ENCODE peak calls at places on chromosomes 16 and 17, in five cellular contexts. P is IMR-90, E is H9, O is mesendoderm, D is H1. A is an unnamed sample.

GRCh38 chr16:11553371-11553770 is 33.3 kb downstream of the LITAF start:
- DNase-seq in O (no peak), E (no peak), P (no peak), D (no peak), A (no peak)

GRCh38 chr16:68732068-68732680 is 4.9 kb upstream of the CDH1 start:
- DNase-seq in P (no peak), E (peak), O (peak), D (no peak), A (no peak)

GRCh38 chr16:3134338-3135119 is at the start of gene ZNF213:
- DNase-seq in D (peak), P (peak), O (peak), E (peak), A (peak)

GRCh38 chr17:51908841-51909537 is 249.5 kb downstream of the CA10 start:
- DNase-seq in P (no peak), D (no peak), O (no peak), E (no peak), A (no peak)

GRCh38 chr16:10728488-10728887 is 15.2 kb upstream of the NUBP1 start:
- DNase-seq in P (no peak), D (no peak), O (no peak), E (no peak), A (no peak)

GRCh38 chr16:56983211-56983751 is 6.1 kb upstream of the NLRC5 start:
- DNase-seq in D (no peak), O (no peak), E (no peak), P (no peak), A (no peak)

GRCh38 chr16:58028541-58029070 is 3.1 kb downstream of the MMP15 start:
- DNase-seq in E (peak), O (peak), P (no peak), D (no peak), A (no peak)

GRCh38 chr17:33686171-33686570 is 393.1 kb upstream of the ASIC2 start:
- DNase-seq in O (peak), D (peak), E (peak), P (no peak), A (no peak)

GRCh38 chr17:75754378-75755204 is 10.4 kb downstream of the GALK1 start:
- DNase-seq in E (no peak), D (no peak), O (no peak), P (no peak), A (no peak)

GRCh38 chr16:11399261-11399831 is 54.1 kb downstream of the RMI2 start:
- DNase-seq in P (no peak), O (no peak), E (no peak), D (no peak), A (no peak)

GRCh38 chr16:2896480-2897010 is 13.5 kb downstream of the FLYWCH2 start:
- DNase-seq in P (no peak), E (no peak), D (no peak), O (no peak), A (no peak)

GRCh38 chr16:82630219-82630618 is 3.5 kb downstream of the CDH13 start:
- DNase-seq in D (no peak), O (no peak), P (peak), E (no peak), A (no peak)

GRCh38 chr16:11191665-11192064 is 64.3 kb downstream of the SOCS1 start:
- DNase-seq in D (no peak), O (no peak), E (no peak), P (no peak), A (no peak)

DNA sequence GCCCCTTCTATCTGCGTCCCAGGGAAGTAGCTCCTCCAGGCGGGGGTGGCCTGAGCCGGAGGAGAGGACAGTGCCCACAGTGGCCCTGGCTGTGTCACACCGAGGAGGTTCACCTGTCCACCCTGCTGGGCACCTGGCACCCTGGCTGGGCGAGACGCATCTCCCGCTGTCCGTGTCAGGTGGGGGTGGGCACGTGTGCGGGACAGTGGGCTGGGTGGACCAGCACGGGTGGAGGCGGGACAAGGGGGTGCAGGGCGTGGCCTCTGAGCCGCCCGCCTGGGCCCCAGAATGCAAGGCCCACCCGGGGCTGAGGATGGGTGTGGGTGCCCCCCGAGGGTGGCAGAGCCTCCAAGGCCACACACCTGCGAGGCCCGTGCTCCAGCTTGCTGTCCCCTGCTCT is 33.7 kb downstream of the BAHCC1 start:
- DNase-seq in D (no peak), O (no peak), P (no peak), E (no peak), A (no peak)
- H4K8ac ChIP-seq in D (peak), O (no peak), P (no peak), E (no peak), A (no peak)

GRCh38 chr17:44123356-44124117 is at the start of gene HDAC5:
- DNase-seq in E (peak), O (peak), P (peak), D (peak), A (peak)
- H2BK5ac ChIP-seq in E (no peak), O (peak), P (peak), D (peak), A (peak)

GRCh38 chr16:1076801-1077576 is 4.4 kb downstream of the SSTR5 start:
- DNase-seq in D (no peak), O (no peak), E (no peak), P (no peak), A (no peak)
- H4K8ac ChIP-seq in D (no peak), O (no peak), E (no peak), P (no peak), A (no peak)

GRCh38 chr17:59377410-59377809 is 46.0 kb downstream of the YPEL2 start:
- DNase-seq in E (no peak), D (no peak), P (peak), O (no peak), A (no peak)

GRCh38 chr17:59380474-59380873 is 49.0 kb downstream of the YPEL2 start:
- DNase-seq in O (no peak), E (no peak), D (no peak), P (no peak), A (no peak)

GRCh38 chr17:59381716-59382570 is 50.5 kb downstream of the YPEL2 start:
- DNase-seq in O (no peak), P (no peak), E (no peak), D (no peak), A (no peak)

GRCh38 chr17:59375858-59376257 is 44.4 kb downstream of the YPEL2 start:
- DNase-seq in D (no peak), E (no peak), P (no peak), O (no peak), A (no peak)

GRCh38 chr17:59378621-59379194 is 47.3 kb downstream of the YPEL2 start:
- DNase-seq in E (no peak), D (no peak), P (peak), O (peak), A (no peak)
- H2BK5ac ChIP-seq in E (no peak), D (no peak), P (no peak), O (no peak), A (no peak)

GRCh38 chr17:16920628-16921020 is 51.3 kb downstream of the TNFRSF13B start:
- DNase-seq in O (no peak), D (no peak), E (no peak), P (no peak), A (no peak)
- H4K8ac ChIP-seq in O (no peak), D (peak), E (no peak), P (no peak), A (no peak)

GRCh38 chr16:70380919-70381603 is 34.4 kb downstream of the DDX19A start:
- DNase-seq in D (peak), O (peak), E (peak), P (peak), A (peak)
- H2BK5ac ChIP-seq in D (peak), O (peak), E (no peak), P (peak), A (peak)

DNA sequence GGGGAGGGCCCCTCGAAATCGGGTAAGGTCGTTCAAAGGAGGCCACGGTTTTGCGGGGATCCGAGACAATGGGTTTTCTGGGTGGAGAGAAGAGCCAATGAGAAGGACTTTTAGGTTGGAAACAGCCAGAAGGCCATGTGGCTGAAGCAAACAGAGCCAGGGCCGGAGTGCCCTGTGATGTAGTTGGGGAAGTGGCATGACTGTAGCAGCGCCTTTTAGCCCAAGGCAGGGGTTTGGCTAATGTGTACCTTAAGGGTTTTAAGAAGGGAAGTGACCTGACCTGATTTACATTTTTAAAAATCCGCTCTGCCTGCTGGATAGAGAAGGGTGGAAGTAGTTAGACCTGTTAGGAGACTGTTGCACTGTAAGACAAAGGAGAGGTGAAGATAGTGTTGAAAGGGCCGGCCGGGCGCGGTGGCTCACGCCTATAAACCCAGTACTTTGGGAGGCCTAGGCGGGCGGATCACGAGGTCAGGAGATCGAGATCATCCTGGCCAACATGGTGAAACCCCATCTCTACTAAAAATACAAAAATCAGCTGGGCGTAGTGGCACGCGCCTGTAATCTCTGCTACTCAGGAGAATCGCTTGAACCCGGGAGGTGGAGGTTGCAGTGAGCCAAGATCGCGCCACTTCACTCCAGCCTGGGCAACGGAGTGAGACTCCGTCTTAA is 1.0 kb downstream of the LYRM1 start:
- DNase-seq in O (peak), P (peak), D (no peak), E (peak), A (peak)
- H4K8ac ChIP-seq in O (no peak), P (peak), D (peak), E (no peak), A (no peak)

GRCh38 chr16:566475-567361 is at the start of gene NHLRC4:
- DNase-seq in D (no peak), E (peak), P (peak), O (peak), A (no peak)
- H2BK5ac ChIP-seq in D (peak), E (no peak), P (no peak), O (no peak), A (peak)

GRCh38 chr17:42744283-42744805 is 496 bp downstream of the EZH1 start:
- DNase-seq in O (peak), D (peak), E (no peak), P (peak), A (no peak)

GRCh38 chr17:42743595-42744282 is 1.1 kb downstream of the EZH1 start:
- DNase-seq in E (no peak), P (no peak), D (no peak), O (peak), A (no peak)

GRCh38 chr17:42748906-42749798 is 4.3 kb upstream of the EZH1 start:
- DNase-seq in O (no peak), E (no peak), P (no peak), D (no peak), A (no peak)

GRCh38 chr17:42748202-42748905 is 3.5 kb upstream of the EZH1 start:
- DNase-seq in E (no peak), D (no peak), P (no peak), O (no peak), A (no peak)

DNA sequence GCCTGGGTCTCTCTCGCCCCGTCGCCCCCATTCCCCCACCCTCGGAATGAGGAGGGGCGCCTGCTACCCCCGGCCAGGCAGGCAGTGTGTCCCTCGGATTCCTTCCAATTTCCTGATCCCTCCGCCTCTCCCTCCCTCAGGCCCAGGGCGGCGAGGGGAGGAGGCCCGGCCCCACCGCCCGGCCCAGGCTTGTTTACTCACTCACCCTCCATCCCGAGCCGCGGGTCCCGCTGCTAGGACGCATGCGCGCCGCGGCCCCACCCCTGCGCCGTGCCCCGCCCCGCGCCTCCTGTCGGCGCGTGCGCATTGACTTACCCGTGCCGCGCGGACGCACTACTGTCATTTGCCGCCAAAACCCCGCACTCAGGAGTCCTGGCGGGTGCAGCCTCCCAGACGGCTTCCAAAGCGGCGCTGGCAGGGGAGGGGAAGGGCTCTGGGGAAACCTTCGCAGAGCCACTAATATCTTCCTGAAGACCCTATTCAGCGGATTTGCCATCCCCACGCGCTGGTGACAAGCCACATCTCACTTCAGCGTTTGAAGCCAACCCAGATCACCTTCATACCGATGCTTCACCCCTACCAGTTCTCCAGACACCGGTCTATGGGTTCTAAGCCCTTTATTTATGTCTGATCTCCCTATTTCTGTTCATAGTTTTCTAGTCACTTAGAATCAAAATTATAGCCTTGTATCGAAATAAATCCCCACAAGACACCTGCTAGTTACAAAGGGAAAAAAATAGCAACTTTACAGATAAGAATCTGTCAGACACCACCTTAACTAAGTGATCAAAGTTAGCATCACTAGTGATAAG is at the start of gene EZH1:
- DNase-seq in D (peak), O (peak), P (peak), E (peak), A (peak)
- H4K8ac ChIP-seq in D (peak), O (no peak), P (peak), E (no peak), A (no peak)

DNA sequence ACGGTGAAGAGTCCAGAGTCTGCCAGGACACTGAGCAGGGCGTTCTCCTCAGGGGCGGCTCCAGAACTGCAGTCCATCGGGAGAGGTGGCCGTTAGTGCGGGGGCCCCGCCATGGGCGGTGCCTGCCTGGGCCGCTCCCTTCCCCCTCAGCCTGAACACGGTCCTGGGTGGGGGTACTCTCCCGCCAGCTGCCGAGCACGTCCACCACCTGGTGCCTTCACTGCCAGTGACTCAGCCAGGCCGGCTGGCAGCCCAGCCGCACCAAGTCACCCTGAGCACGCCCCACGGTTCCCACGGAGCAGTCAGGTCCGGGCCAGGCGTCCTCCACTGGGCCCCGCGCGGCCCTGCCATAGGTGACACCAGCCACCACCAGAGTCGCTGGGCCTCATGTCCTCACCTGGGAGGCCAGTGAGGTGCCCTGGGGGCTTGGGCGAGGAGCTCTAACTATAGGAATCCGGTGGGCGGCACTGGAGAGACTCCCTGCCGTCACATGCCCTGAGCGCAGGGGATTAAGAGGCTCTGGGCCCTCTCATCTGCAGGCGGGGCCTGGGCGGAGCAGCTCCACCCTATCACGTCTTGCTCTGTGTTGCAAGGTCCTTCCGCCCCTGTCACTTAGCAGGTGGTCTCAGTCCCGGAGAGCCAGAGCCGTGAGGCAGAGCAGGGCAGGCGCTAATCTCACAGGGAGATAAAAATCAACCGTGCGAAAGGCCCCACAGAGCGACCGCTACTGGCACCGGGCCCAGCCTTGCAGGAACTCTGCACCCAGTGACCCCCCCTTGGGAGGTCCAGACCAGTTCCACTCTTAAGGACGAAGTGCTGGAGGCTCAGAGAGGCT is 14.3 kb downstream of the PIEZO1 start:
- DNase-seq in P (peak), O (peak), E (peak), D (peak), A (peak)
- H2BK5ac ChIP-seq in P (peak), O (no peak), E (no peak), D (peak), A (peak)